ENCODE peak calls at places on chromosomes 1 and 21, in six cellular contexts. One of them, this sample, is unnamed.

GRCh38 chr1:165773324-165773965 is 4.8 kb upstream of the TMCO1 start:
- DNase-seq in kidney epithelial cell: peak
- DNase-seq in astrocyte: peak
- DNase-seq in ovary: no peak
- DNase-seq in prostate gland: no peak
- DNase-seq in Peyer's patch: no peak
- DNase-seq in this sample: peak

GRCh38 chr1:15424146-15424667 is 14.0 kb upstream of the CTRC start:
- DNase-seq in kidney epithelial cell: no peak
- DNase-seq in astrocyte: no peak
- DNase-seq in ovary: no peak
- DNase-seq in prostate gland: peak
- DNase-seq in Peyer's patch: peak
- DNase-seq in this sample: no peak

GRCh38 chr1:225461533-225462428 is 33.9 kb upstream of the LBR start:
- DNase-seq in kidney epithelial cell: no peak
- DNase-seq in astrocyte: no peak
- DNase-seq in ovary: peak
- DNase-seq in prostate gland: no peak
- DNase-seq in Peyer's patch: peak
- DNase-seq in this sample: peak

GRCh38 chr1:9066945-9067807 is 2.3 kb downstream of the SLC2A5 start:
- DNase-seq in kidney epithelial cell: peak
- DNase-seq in astrocyte: peak
- DNase-seq in ovary: peak
- DNase-seq in prostate gland: no peak
- DNase-seq in Peyer's patch: peak
- DNase-seq in this sample: peak

GRCh38 chr1:57860931-57861600 is 437.2 kb upstream of the DAB1 start:
- DNase-seq in kidney epithelial cell: peak
- DNase-seq in astrocyte: peak
- DNase-seq in ovary: no peak
- DNase-seq in prostate gland: no peak
- DNase-seq in Peyer's patch: peak
- DNase-seq in this sample: no peak

GRCh38 chr21:33292724-33293123 is 26.6 kb downstream of the IL10RB start:
- DNase-seq in kidney epithelial cell: no peak
- DNase-seq in astrocyte: no peak
- DNase-seq in ovary: no peak
- DNase-seq in prostate gland: peak
- DNase-seq in Peyer's patch: no peak
- DNase-seq in this sample: no peak

GRCh38 chr1:63362578-63362977 is 4.8 kb upstream of the ALG6 start:
- DNase-seq in kidney epithelial cell: no peak
- DNase-seq in astrocyte: no peak
- DNase-seq in ovary: no peak
- DNase-seq in prostate gland: no peak
- DNase-seq in Peyer's patch: no peak
- DNase-seq in this sample: no peak

GRCh38 chr1:176243746-176244145 is 36.7 kb upstream of the COP1 start:
- DNase-seq in kidney epithelial cell: no peak
- DNase-seq in astrocyte: no peak
- DNase-seq in ovary: no peak
- DNase-seq in prostate gland: no peak
- DNase-seq in Peyer's patch: no peak
- DNase-seq in this sample: peak

GRCh38 chr1:228375578-228376261 is 30.9 kb downstream of the TRIM11 start:
- DNase-seq in kidney epithelial cell: no peak
- DNase-seq in astrocyte: no peak
- DNase-seq in ovary: no peak
- DNase-seq in prostate gland: no peak
- DNase-seq in Peyer's patch: no peak
- DNase-seq in this sample: no peak

GRCh38 chr1:228084797-228085196 is 2.3 kb downstream of the ARF1 start:
- DNase-seq in kidney epithelial cell: no peak
- DNase-seq in astrocyte: no peak
- DNase-seq in ovary: no peak
- DNase-seq in prostate gland: no peak
- DNase-seq in Peyer's patch: no peak
- DNase-seq in this sample: no peak

GRCh38 chr1:185696419-185697150 is 37.6 kb upstream of the HMCN1 start:
- DNase-seq in kidney epithelial cell: no peak
- DNase-seq in astrocyte: no peak
- DNase-seq in ovary: no peak
- DNase-seq in prostate gland: no peak
- DNase-seq in Peyer's patch: no peak
- DNase-seq in this sample: peak

GRCh38 chr1:53736290-53736689 is 2.7 kb downstream of the GLIS1 start:
- DNase-seq in kidney epithelial cell: no peak
- DNase-seq in astrocyte: peak
- DNase-seq in ovary: no peak
- DNase-seq in prostate gland: no peak
- DNase-seq in Peyer's patch: no peak
- DNase-seq in this sample: no peak

GRCh38 chr21:39696620-39697019 is 48.4 kb upstream of the IGSF5 start:
- DNase-seq in kidney epithelial cell: no peak
- DNase-seq in astrocyte: peak
- DNase-seq in ovary: no peak
- DNase-seq in prostate gland: no peak
- DNase-seq in Peyer's patch: peak
- DNase-seq in this sample: no peak

GRCh38 chr1:201508809-201509208 is 1.9 kb upstream of the CSRP1 start:
- DNase-seq in kidney epithelial cell: no peak
- DNase-seq in astrocyte: peak
- DNase-seq in ovary: no peak
- DNase-seq in prostate gland: no peak
- DNase-seq in Peyer's patch: no peak
- DNase-seq in this sample: peak

GRCh38 chr1:175708787-175709186 is 34.6 kb downstream of the TNR start:
- DNase-seq in kidney epithelial cell: no peak
- DNase-seq in astrocyte: no peak
- DNase-seq in ovary: no peak
- DNase-seq in prostate gland: no peak
- DNase-seq in Peyer's patch: peak
- DNase-seq in this sample: no peak

GRCh38 chr1:108199231-108199657 is 899 bp downstream of the SLC25A24 start:
- DNase-seq in kidney epithelial cell: peak
- DNase-seq in astrocyte: peak
- DNase-seq in ovary: no peak
- DNase-seq in prostate gland: no peak
- DNase-seq in Peyer's patch: peak
- DNase-seq in this sample: peak

GRCh38 chr21:19245188-19245580 is 841.6 kb upstream of the TMPRSS15 start:
- DNase-seq in kidney epithelial cell: no peak
- DNase-seq in astrocyte: no peak
- DNase-seq in ovary: no peak
- DNase-seq in prostate gland: no peak
- DNase-seq in Peyer's patch: no peak
- DNase-seq in this sample: no peak

GRCh38 chr1:235739631-235740030 is 90.0 kb upstream of the GNG4 start:
- DNase-seq in kidney epithelial cell: no peak
- DNase-seq in astrocyte: no peak
- DNase-seq in ovary: no peak
- DNase-seq in prostate gland: no peak
- DNase-seq in Peyer's patch: no peak
- DNase-seq in this sample: no peak

GRCh38 chr1:76950306-76950705 is 83.0 kb downstream of the ST6GALNAC5 start:
- DNase-seq in kidney epithelial cell: peak
- DNase-seq in astrocyte: peak
- DNase-seq in ovary: no peak
- DNase-seq in prostate gland: no peak
- DNase-seq in Peyer's patch: no peak
- DNase-seq in this sample: peak

GRCh38 chr1:175508320-175509110 is 234.9 kb downstream of the TNR start:
- DNase-seq in kidney epithelial cell: peak
- DNase-seq in astrocyte: peak
- DNase-seq in ovary: no peak
- DNase-seq in prostate gland: no peak
- DNase-seq in Peyer's patch: no peak
- DNase-seq in this sample: no peak

GRCh38 chr1:94463765-94464330 is 45.7 kb downstream of the ABCD3 start:
- DNase-seq in kidney epithelial cell: peak
- DNase-seq in astrocyte: peak
- DNase-seq in ovary: no peak
- DNase-seq in prostate gland: peak
- DNase-seq in Peyer's patch: no peak
- DNase-seq in this sample: peak

GRCh38 chr21:35988396-35989140 is 71.8 kb downstream of the SETD4 start:
- DNase-seq in kidney epithelial cell: no peak
- DNase-seq in astrocyte: no peak
- DNase-seq in ovary: no peak
- DNase-seq in prostate gland: no peak
- DNase-seq in Peyer's patch: no peak
- DNase-seq in this sample: no peak

GRCh38 chr1:240663160-240663879 is 51.4 kb upstream of the GREM2 start:
- DNase-seq in kidney epithelial cell: no peak
- DNase-seq in astrocyte: peak
- DNase-seq in ovary: no peak
- DNase-seq in prostate gland: no peak
- DNase-seq in Peyer's patch: no peak
- DNase-seq in this sample: peak

GRCh38 chr1:1321477-1321876 is 3.0 kb downstream of the INTS11 start:
- DNase-seq in kidney epithelial cell: no peak
- DNase-seq in astrocyte: no peak
- DNase-seq in ovary: no peak
- DNase-seq in prostate gland: no peak
- DNase-seq in Peyer's patch: no peak
- DNase-seq in this sample: no peak
- H3K4me3 ChIP-seq in kidney epithelial cell: no peak
- H3K4me3 ChIP-seq in astrocyte: no peak
- H3K4me3 ChIP-seq in ovary: no peak
- H3K4me3 ChIP-seq in prostate gland: no peak
- H3K4me3 ChIP-seq in Peyer's patch: no peak
- H3K4me3 ChIP-seq in this sample: no peak

GRCh38 chr1:91502882-91503184 is 2.2 kb downstream of the CDC7 start:
- DNase-seq in kidney epithelial cell: no peak
- DNase-seq in astrocyte: peak
- DNase-seq in ovary: no peak
- DNase-seq in prostate gland: no peak
- DNase-seq in Peyer's patch: no peak
- DNase-seq in this sample: peak
- TF ChIP-seq CTCF in kidney epithelial cell: peak
- TF ChIP-seq CTCF in astrocyte: peak
- TF ChIP-seq CTCF in ovary: no peak
- TF ChIP-seq CTCF in prostate gland: no peak
- TF ChIP-seq CTCF in Peyer's patch: no peak
- TF ChIP-seq CTCF in this sample: peak

GRCh38 chr1:89822999-89823628 is 2.3 kb downstream of the LRRC8D start:
- DNase-seq in kidney epithelial cell: no peak
- DNase-seq in astrocyte: no peak
- DNase-seq in ovary: no peak
- DNase-seq in prostate gland: no peak
- DNase-seq in Peyer's patch: no peak
- DNase-seq in this sample: peak

GRCh38 chr1:89820423-89821321 is at the start of gene LRRC8D:
- DNase-seq in kidney epithelial cell: no peak
- DNase-seq in astrocyte: peak
- DNase-seq in ovary: peak
- DNase-seq in prostate gland: peak
- DNase-seq in Peyer's patch: peak
- DNase-seq in this sample: peak

GRCh38 chr1:89823679-89824292 is 3.0 kb downstream of the LRRC8D start:
- DNase-seq in kidney epithelial cell: no peak
- DNase-seq in astrocyte: no peak
- DNase-seq in ovary: no peak
- DNase-seq in prostate gland: no peak
- DNase-seq in Peyer's patch: no peak
- DNase-seq in this sample: no peak

GRCh38 chr1:89821322-89822108 is 683 bp downstream of the LRRC8D start:
- DNase-seq in kidney epithelial cell: no peak
- DNase-seq in astrocyte: no peak
- DNase-seq in ovary: peak
- DNase-seq in prostate gland: peak
- DNase-seq in Peyer's patch: peak
- DNase-seq in this sample: no peak

DNA sequence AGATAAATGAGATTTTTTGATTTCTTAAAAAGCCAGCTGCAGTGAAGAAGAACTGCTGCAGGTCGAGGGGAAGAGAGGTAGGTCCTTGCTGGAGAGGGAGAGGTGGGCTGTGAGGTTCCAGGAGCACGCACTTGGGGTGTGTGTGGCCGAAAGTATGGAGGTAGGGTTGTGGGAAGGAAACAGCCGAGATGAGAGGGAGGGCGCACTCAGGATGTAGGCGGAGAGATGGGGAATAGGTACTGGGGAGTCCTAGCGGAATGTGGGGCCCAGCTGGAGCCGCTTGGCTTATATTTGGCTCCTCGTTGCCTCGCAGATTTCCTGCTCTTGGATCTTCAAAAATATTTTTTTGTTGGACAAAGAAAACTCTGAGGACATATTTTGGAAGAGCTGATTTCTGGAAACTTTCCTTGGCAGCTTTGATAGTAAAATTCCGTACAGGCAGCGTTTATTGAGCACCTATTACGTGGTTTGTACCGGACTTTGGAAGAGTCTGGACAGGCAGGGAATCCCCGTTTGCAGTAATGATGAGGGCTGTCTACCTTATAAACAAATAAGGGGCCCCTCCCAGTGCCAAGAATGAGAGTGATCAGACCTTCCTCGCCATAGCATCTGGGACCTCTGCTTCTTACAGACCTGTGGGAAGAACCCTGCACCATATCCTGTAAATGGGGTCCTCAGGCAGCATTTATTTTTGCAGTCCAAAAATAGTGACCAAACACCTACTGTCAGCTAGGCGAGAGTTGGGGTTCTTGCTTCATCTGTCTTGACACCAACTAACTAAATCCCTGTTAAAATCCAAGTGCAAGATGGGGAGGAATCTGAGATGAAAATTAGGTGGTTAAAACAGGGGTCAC is 1.5 kb downstream of the LRRC8D start:
- DNase-seq in kidney epithelial cell: no peak
- DNase-seq in astrocyte: no peak
- DNase-seq in ovary: no peak
- DNase-seq in prostate gland: no peak
- DNase-seq in Peyer's patch: no peak
- DNase-seq in this sample: no peak
- H3K4me3 ChIP-seq in kidney epithelial cell: peak
- H3K4me3 ChIP-seq in astrocyte: peak
- H3K4me3 ChIP-seq in ovary: peak
- H3K4me3 ChIP-seq in prostate gland: peak
- H3K4me3 ChIP-seq in Peyer's patch: peak
- H3K4me3 ChIP-seq in this sample: peak

GRCh38 chr1:218946147-218946546 is 227.5 kb upstream of the LYPLAL1 start:
- DNase-seq in kidney epithelial cell: no peak
- DNase-seq in astrocyte: no peak
- DNase-seq in ovary: no peak
- DNase-seq in prostate gland: no peak
- DNase-seq in Peyer's patch: no peak
- DNase-seq in this sample: no peak

GRCh38 chr1:218942421-218942820 is 231.3 kb upstream of the LYPLAL1 start:
- DNase-seq in kidney epithelial cell: no peak
- DNase-seq in astrocyte: no peak
- DNase-seq in ovary: peak
- DNase-seq in prostate gland: no peak
- DNase-seq in Peyer's patch: no peak
- DNase-seq in this sample: peak

GRCh38 chr1:218939095-218939494 is 234.6 kb upstream of the LYPLAL1 start:
- DNase-seq in kidney epithelial cell: no peak
- DNase-seq in astrocyte: no peak
- DNase-seq in ovary: no peak
- DNase-seq in prostate gland: no peak
- DNase-seq in Peyer's patch: no peak
- DNase-seq in this sample: no peak

GRCh38 chr1:218945050-218945449 is 228.6 kb upstream of the LYPLAL1 start:
- DNase-seq in kidney epithelial cell: no peak
- DNase-seq in astrocyte: peak
- DNase-seq in ovary: no peak
- DNase-seq in prostate gland: no peak
- DNase-seq in Peyer's patch: no peak
- DNase-seq in this sample: no peak

GRCh38 chr1:218943371-218943770 is 230.3 kb upstream of the LYPLAL1 start:
- DNase-seq in kidney epithelial cell: no peak
- DNase-seq in astrocyte: no peak
- DNase-seq in ovary: no peak
- DNase-seq in prostate gland: no peak
- DNase-seq in Peyer's patch: no peak
- DNase-seq in this sample: no peak
- TF ChIP-seq CTCF in kidney epithelial cell: no peak
- TF ChIP-seq CTCF in astrocyte: no peak
- TF ChIP-seq CTCF in ovary: no peak
- TF ChIP-seq CTCF in prostate gland: no peak
- TF ChIP-seq CTCF in Peyer's patch: no peak
- TF ChIP-seq CTCF in this sample: no peak

This sample was measured in AG10803.